ENCODE peak calls at places on chromosomes 7 and 10, in four cellular contexts. W is activated CD4-positive, CD25-positive, alpha-beta regulatory T cell; P is stimulated activated CD8-positive, alpha-beta memory T cell treated with anti-CD3 and anti-CD28 coated beads, Interleukin-4, amount 100 ng/mL, for 24 hours; N is ureter. X is an unnamed sample.

GRCh38 chr7:18117482-18117881 is 89.8 kb upstream of the PRPS1L1 start:
- DNase-seq in W (no peak), N (no peak), P (no peak), X (no peak)

GRCh38 chr7:106071999-106072714 is 40.0 kb downstream of the SYPL1 start:
- DNase-seq in P (no peak), W (no peak), N (no peak), X (no peak)

GRCh38 chr7:70674268-70675025 is 457.5 kb upstream of the GALNT17 start:
- DNase-seq in P (no peak), W (no peak), N (no peak), X (no peak)

GRCh38 chr10:12221323-12222298 is 25.6 kb downstream of the CDC123 start:
- DNase-seq in N (no peak), P (no peak), W (no peak), X (no peak)

GRCh38 chr10:82889703-82890102 is 1014.7 kb downstream of the NRG3 start:
- DNase-seq in N (no peak), P (no peak), W (no peak), X (no peak)

GRCh38 chr7:27921081-27921836 is 181.3 kb downstream of the TAX1BP1 start:
- DNase-seq in N (no peak), P (no peak), W (no peak), X (peak; percentile 80)

GRCh38 chr10:47101807-47102206 is 190.6 kb downstream of the PTPN20 start:
- DNase-seq in N (peak; percentile 29), P (no peak), W (no peak), X (no peak)

GRCh38 chr10:123132576-123133477 is 2.9 kb upstream of the HMX3 start:
- DNase-seq in P (peak; percentile 80), W (peak; percentile 74), N (peak; percentile 89), X (peak; percentile 95)

GRCh38 chr7:82729172-82730030 is 285.8 kb upstream of the CACNA2D1 start:
- DNase-seq in P (no peak), N (peak; percentile 32), W (no peak), X (peak; percentile 29)

GRCh38 chr7:98348726-98349474 is 52.0 kb downstream of the BAIAP2L1 start:
- DNase-seq in P (no peak), W (no peak), N (no peak), X (no peak)

GRCh38 chr7:87129836-87130235 is 22.4 kb upstream of the DMTF1 start:
- DNase-seq in P (no peak), W (no peak), N (no peak), X (peak; percentile 83)

GRCh38 chr10:77024456-77024855 is 613.2 kb downstream of the KCNMA1 start:
- DNase-seq in W (no peak), N (no peak), P (no peak), X (no peak)

GRCh38 chr10:113992601-113993011 is 51.1 kb upstream of the ADRB1 start:
- DNase-seq in W (no peak), N (no peak), P (no peak), X (no peak)

GRCh38 chr10:133196221-133196920 is 33.6 kb upstream of the UTF1 start:
- DNase-seq in N (no peak), P (no peak), W (no peak), X (no peak)

GRCh38 chr10:116385994-116386809 is 41.4 kb upstream of the PNLIPRP3 start:
- DNase-seq in P (no peak), N (no peak), W (no peak), X (peak; percentile 14)

GRCh38 chr10:343231-344215 is 208.3 kb downstream of the ZMYND11 start:
- DNase-seq in P (no peak), W (no peak), N (no peak), X (no peak)

GRCh38 chr10:93992400-93993030 is 1.2 kb upstream of the PLCE1 start:
- DNase-seq in P (no peak), W (no peak), N (no peak), X (no peak)

GRCh38 chr10:122557516-122557915 is 3.0 kb upstream of the DMBT1 start:
- DNase-seq in P (no peak), N (no peak), W (no peak), X (no peak)

GRCh38 chr7:141231018-141231792 is 157.3 kb downstream of the TMEM178B start:
- DNase-seq in P (no peak), N (no peak), W (no peak), X (peak; percentile 53)

GRCh38 chr7:74066626-74067025 is 17.0 kb upstream of the LIMK1 start:
- DNase-seq in N (no peak), W (no peak), P (no peak), X (no peak)

GRCh38 chr7:98681951-98682350 is 64.9 kb downstream of the NPTX2 start:
- DNase-seq in P (no peak), W (no peak), N (no peak), X (peak; percentile 7)

GRCh38 chr10:131155218-131155902 is 156.2 kb downstream of the TCERG1L start:
- DNase-seq in W (no peak), N (no peak), P (no peak), X (no peak)

GRCh38 chr7:24820730-24821044 is 63.4 kb upstream of the GSDME start:
- DNase-seq in W (no peak), P (no peak), N (no peak), X (no peak)

GRCh38 chr7:132394283-132395003 is 181.8 kb downstream of the PLXNA4 start:
- DNase-seq in P (no peak), W (no peak), N (no peak), X (peak; percentile 18)

GRCh38 chr10:97574374-97575100 is 2.0 kb downstream of the ANKRD2 start:
- DNase-seq in P (no peak), N (peak; percentile 79), W (no peak), X (no peak)

GRCh38 chr7:118429141-118429540 is 204.6 kb downstream of the ANKRD7 start:
- DNase-seq in W (no peak), N (no peak), P (no peak), X (no peak)

GRCh38 chr10:29980084-29980483 is 79.3 kb downstream of the JCAD start:
- DNase-seq in W (no peak), P (no peak), N (no peak), X (no peak)

GRCh38 chr10:84845628-84846261 is 517.4 kb downstream of the CCSER2 start:
- DNase-seq in W (no peak), N (no peak), P (no peak), X (peak; percentile 38)

X was measured in GM12865.